ENCODE peak calls at places on chromosome 19, in eight cellular contexts. Q is tibial artery, M is M059J, I is natural killer cell, V is left lung, T is neuronal stem cell, Z is C1 segment of cervical spinal cord, D is heart right ventricle. L is an unnamed sample.

GRCh38 chr19:35257113-35257461 is 8.3 kb downstream of the LSR start:
- DNase-seq in Q (peak; percentile 49), T (no peak), M (no peak), I (peak; percentile 11), V (peak; percentile 27), D (no peak), Z (no peak), L (no peak)

GRCh38 chr19:55196803-55197202 is 12.5 kb downstream of the PTPRH start:
- DNase-seq in Z (no peak), Q (no peak), V (no peak), T (no peak), I (no peak), D (no peak), M (peak; percentile 37), L (no peak)

GRCh38 chr19:46571495-46571894 is 29.6 kb upstream of the CALM3 start:
- DNase-seq in V (no peak), Z (no peak), Q (no peak), D (no peak), M (peak; percentile 40), T (no peak), I (no peak), L (peak; percentile 19)

GRCh38 chr19:31180907-31181306 is 168.3 kb downstream of the TSHZ3 start:
- DNase-seq in T (no peak), D (no peak), Z (no peak), Q (no peak), I (no peak), V (no peak), M (no peak), L (no peak)

GRCh38 chr19:6322284-6322683 is 11.1 kb downstream of the ACER1 start:
- DNase-seq in Q (no peak), D (no peak), Z (no peak), M (no peak), V (no peak), I (no peak), T (no peak), L (no peak)

GRCh38 chr19:1657632-1658445 is 5.4 kb upstream of the TCF3 start:
- DNase-seq in T (no peak), V (no peak), Q (no peak), M (peak; percentile 24), D (no peak), Z (no peak), I (no peak), L (peak; percentile 13)

GRCh38 chr19:7260161-7260560 is 34.1 kb downstream of the INSR start:
- DNase-seq in M (no peak), V (no peak), T (no peak), I (no peak), Z (no peak), D (no peak), Q (no peak), L (no peak)

GRCh38 chr19:2478756-2479555 is 3.0 kb downstream of the GADD45B start:
- DNase-seq in T (no peak), V (peak; percentile 88), Z (peak; percentile 38), I (peak; percentile 66), Q (peak; percentile 93), M (peak; percentile 82), D (peak; percentile 87), L (peak; percentile 81)

GRCh38 chr19:43749898-43750297 is 4.9 kb downstream of the SMG9 start:
- DNase-seq in V (no peak), T (no peak), I (no peak), Q (no peak), Z (no peak), M (no peak), D (no peak), L (no peak)

GRCh38 chr19:35585844-35586243 is at the start of gene PMIS2:
- DNase-seq in T (no peak), V (no peak), D (no peak), Q (no peak), I (no peak), Z (no peak), M (no peak), L (no peak)

GRCh38 chr19:19662866-19663291 is 597 bp downstream of the ATP13A1 start:
- DNase-seq in I (no peak), D (no peak), Q (no peak), V (no peak), M (no peak), T (no peak), Z (no peak), L (peak; percentile 43)

GRCh38 chr19:5698635-5699422 is 8.7 kb downstream of the RPL36 start:
- DNase-seq in V (no peak), Z (no peak), I (no peak), M (no peak), D (no peak), T (no peak), Q (no peak), L (no peak)

GRCh38 chr19:7570761-7571160 is 24.9 kb upstream of the CAMSAP3 start:
- DNase-seq in M (no peak), I (no peak), Q (no peak), V (no peak), T (no peak), D (no peak), Z (no peak), L (no peak)

GRCh38 chr19:38289955-38290354 is 14.1 kb upstream of the C19orf33 start:
- DNase-seq in M (no peak), Z (no peak), V (no peak), D (no peak), Q (no peak), T (no peak), I (no peak), L (no peak)

GRCh38 chr19:13091400-13092161 is 11.1 kb downstream of the LYL1 start:
- DNase-seq in M (peak; percentile 38), Z (peak; percentile 83), I (no peak), Q (peak; percentile 96), D (peak; percentile 77), T (no peak), V (no peak), L (peak; percentile 71)

GRCh38 chr19:2503521-2504109 is 27.7 kb downstream of the GADD45B start:
- DNase-seq in T (no peak), Z (no peak), V (no peak), I (peak; percentile 47), M (peak; percentile 73), Q (no peak), D (no peak), L (peak; percentile 80)

GRCh38 chr19:2555422-2556220 is 79.7 kb downstream of the GADD45B start:
- DNase-seq in T (no peak), I (no peak), Q (peak; percentile 59), V (peak; percentile 27), Z (no peak), M (no peak), D (no peak), L (no peak)

GRCh38 chr19:44451687-44452086 is 3.4 kb upstream of the ZNF229 start:
- DNase-seq in M (no peak), Q (no peak), I (no peak), D (no peak), T (no peak), V (no peak), Z (no peak), L (no peak)

GRCh38 chr19:12766051-12766521 is 9.3 kb downstream of the HOOK2 start:
- DNase-seq in Q (peak; percentile 86), T (no peak), Z (no peak), I (peak; percentile 80), V (peak; percentile 83), M (peak; percentile 64), D (peak; percentile 85), L (no peak)

GRCh38 chr19:18785179-18786124 is 5.7 kb downstream of the COMP start:
- DNase-seq in Q (peak; percentile 85), I (peak; percentile 36), V (peak; percentile 70), D (peak; percentile 53), T (peak; percentile 81), M (peak; percentile 33), Z (peak; percentile 14), L (peak; percentile 48)